ENCODE peak calls at places on chromosomes 7 and 10, in four cellular contexts. C is EL, P is suprapubic skin, V is endodermal cell. M is an unnamed sample.

GRCh38 chr10:114556236-114557122 is 101.6 kb downstream of the ABLIM1 start:
- DNase-seq in C (no peak), P (no peak), V (no peak), M (no peak)

GRCh38 chr10:23095966-23096813 is 811 bp downstream of the MSRB2 start:
- DNase-seq in C (peak), P (peak), V (peak), M (peak)

GRCh38 chr10:71970331-71970730 is 6.1 kb downstream of the CHST3 start:
- DNase-seq in C (peak), P (no peak), V (peak), M (peak)

GRCh38 chr7:1854521-1855395 is 184.7 kb downstream of the ELFN1 start:
- DNase-seq in C (no peak), P (peak), V (peak), M (no peak)

GRCh38 chr10:1127629-1128028 is 71.4 kb downstream of the WDR37 start:
- DNase-seq in C (no peak), P (no peak), V (no peak), M (no peak)

GRCh38 chr10:73262880-73263279 is 10.4 kb upstream of the MRPS16 start:
- DNase-seq in C (no peak), P (no peak), V (no peak), M (no peak)

GRCh38 chr7:114979388-114979787 is 57.5 kb downstream of the MDFIC start:
- DNase-seq in C (no peak), P (no peak), V (no peak), M (no peak)

GRCh38 chr10:132098539-132099421 is 33.0 kb downstream of the JAKMIP3 start:
- DNase-seq in C (no peak), P (no peak), V (peak), M (no peak)

GRCh38 chr7:116342125-116342524 is 131.8 kb downstream of the TES start:
- DNase-seq in C (no peak), P (no peak), V (no peak), M (no peak)

GRCh38 chr7:149625339-149625946 is 127.8 kb upstream of the ZNF746 start:
- DNase-seq in C (peak), P (no peak), V (peak), M (peak)

GRCh38 chr10:124194199-124194824 is 100.9 kb upstream of the CHST15 start:
- DNase-seq in C (no peak), P (no peak), V (peak), M (no peak)

GRCh38 chr7:117780832-117781231 is 92.4 kb downstream of the CTTNBP2 start:
- DNase-seq in C (no peak), P (no peak), V (no peak), M (peak)

GRCh38 chr10:105837951-105838350 is 1196.9 kb downstream of the SORCS3 start:
- DNase-seq in C (peak), P (no peak), V (no peak), M (peak)

GRCh38 chr10:988667-989545 is 672 bp downstream of the GTPBP4 start:
- DNase-seq in C (peak), P (peak), V (no peak), M (no peak)

GRCh38 chr7:112371721-112372120 is 78.5 kb upstream of the IFRD1 start:
- DNase-seq in C (no peak), P (no peak), V (no peak), M (no peak)

GRCh38 chr10:130382031-130382430 is 245.8 kb downstream of the GLRX3 start:
- DNase-seq in C (no peak), P (no peak), V (no peak), M (no peak)

M was measured in pons.